ENCODE peak calls at places on chromosomes 1 and 21, in seven cellular contexts. W is left ventricle myocardium inferior, S is cardiac fibroblast, V is AG04449, M is body of pancreas, H is fibroblast of lung, B is WERI-Rb-1. I is an unnamed sample.

GRCh38 chr1:169107673-169108160 is 1.2 kb downstream of the ATP1B1 start:
- DNase-seq in H (peak), M (no peak), B (no peak), V (no peak), W (peak), S (peak), I (no peak)

GRCh38 chr1:116721608-116722007 is 32.6 kb upstream of the CD2 start:
- DNase-seq in V (no peak), W (no peak), S (no peak), M (no peak), H (no peak), B (no peak), I (no peak)

GRCh38 chr1:44220755-44221154 is 7.5 kb downstream of the DMAP1 start:
- DNase-seq in H (no peak), V (no peak), B (no peak), W (no peak), M (no peak), S (no peak), I (no peak)

GRCh38 chr21:16241021-16241420 is 511.2 kb downstream of the USP25 start:
- DNase-seq in V (no peak), H (no peak), B (no peak), M (no peak), S (no peak), W (no peak), I (no peak)

GRCh38 chr1:62271932-62272728 is 47.1 kb downstream of the KANK4 start:
- DNase-seq in V (no peak), M (no peak), B (no peak), S (no peak), W (no peak), H (no peak), I (peak)

GRCh38 chr1:47487826-47488450 is 50.1 kb downstream of the FOXD2 start:
- DNase-seq in H (no peak), W (no peak), S (no peak), M (no peak), V (no peak), B (no peak), I (no peak)

GRCh38 chr1:14561014-14561693 is 37.3 kb upstream of the KAZN start:
- DNase-seq in B (no peak), W (no peak), S (no peak), M (no peak), H (peak), V (no peak), I (no peak)

GRCh38 chr1:151945725-151946365 is 36.5 kb upstream of the THEM4 start:
- DNase-seq in S (peak), B (no peak), W (peak), V (peak), H (peak), M (peak), I (peak)

GRCh38 chr1:207848234-207848633 is 62.7 kb downstream of the CD34 start:
- DNase-seq in B (no peak), S (peak), W (peak), H (peak), V (no peak), M (no peak), I (no peak)

GRCh38 chr1:76105269-76105850 is 30.8 kb downstream of the ST6GALNAC3 start:
- DNase-seq in W (no peak), S (no peak), M (no peak), V (no peak), B (no peak), H (no peak), I (no peak)

GRCh38 chr1:207336559-207337467 is 15.3 kb downstream of the CD55 start:
- DNase-seq in H (peak), V (no peak), M (no peak), B (no peak), S (peak), W (no peak), I (no peak)

GRCh38 chr1:31374511-31375196 is 1.8 kb upstream of the FABP3 start:
- DNase-seq in H (peak), B (no peak), W (peak), M (peak), S (peak), V (no peak), I (no peak)

GRCh38 chr1:10901091-10901893 is 104.8 kb upstream of the CASZ1 start:
- DNase-seq in W (no peak), S (peak), V (no peak), B (no peak), M (no peak), H (peak), I (no peak)

GRCh38 chr1:68120136-68120791 is 69.8 kb upstream of the DIRAS3 start:
- DNase-seq in S (peak), B (peak), V (peak), W (no peak), M (peak), H (peak), I (peak)

GRCh38 chr21:36697473-36698159 is 1.3 kb upstream of the SIM2 start:
- DNase-seq in S (no peak), W (no peak), V (no peak), B (no peak), M (no peak), H (no peak), I (no peak)

GRCh38 chr1:244083544-244083943 is 32.5 kb downstream of the ZBTB18 start:
- DNase-seq in M (no peak), V (no peak), S (no peak), W (no peak), B (no peak), H (no peak), I (no peak)

GRCh38 chr1:229710746-229711145 is 84.7 kb downstream of the URB2 start:
- DNase-seq in B (no peak), M (no peak), V (no peak), W (no peak), H (peak), S (peak), I (no peak)

GRCh38 chr1:233240839-233241682 is 54.5 kb downstream of the PCNX2 start:
- DNase-seq in M (peak), B (peak), H (peak), V (no peak), S (peak), W (peak), I (no peak)

GRCh38 chr1:109815809-109816791 is 52.4 kb upstream of the EPS8L3 start:
- DNase-seq in V (no peak), B (no peak), H (peak), W (no peak), M (no peak), S (no peak), I (no peak)

GRCh38 chr1:33334081-33334552 is 13.2 kb upstream of the A3GALT2 start:
- DNase-seq in V (no peak), W (peak), H (no peak), M (no peak), S (peak), B (no peak), I (no peak)

GRCh38 chr1:1833456-1833855 is 55.2 kb upstream of the NADK start:
- DNase-seq in V (no peak), H (no peak), W (no peak), S (no peak), M (no peak), B (no peak), I (no peak)

GRCh38 chr1:159829822-159830455 is 3.3 kb downstream of the SLAMF8 start:
- DNase-seq in S (peak), M (no peak), B (no peak), H (peak), V (no peak), W (peak), I (no peak)

GRCh38 chr1:227949954-227950734 is 2.4 kb upstream of the WNT9A start:
- DNase-seq in V (no peak), S (no peak), H (no peak), W (no peak), B (no peak), M (peak), I (no peak)

GRCh38 chr1:229230136-229230892 is 40.6 kb upstream of the RAB4A start:
- DNase-seq in M (no peak), W (no peak), H (no peak), V (no peak), S (no peak), B (no peak), I (no peak)

GRCh38 chr21:43707462-43707861 is 11.5 kb upstream of the PDXK start:
- DNase-seq in W (no peak), B (no peak), H (no peak), V (no peak), S (no peak), M (no peak), I (no peak)

GRCh38 chr1:160374291-160374690 is 7.4 kb downstream of the NHLH1 start:
- DNase-seq in H (no peak), S (no peak), B (no peak), V (no peak), W (no peak), M (no peak), I (no peak)

GRCh38 chr1:18265641-18266040 is 158.0 kb downstream of the IGSF21 start:
- DNase-seq in B (no peak), S (no peak), M (no peak), H (no peak), V (no peak), W (no peak), I (no peak)

DNA sequence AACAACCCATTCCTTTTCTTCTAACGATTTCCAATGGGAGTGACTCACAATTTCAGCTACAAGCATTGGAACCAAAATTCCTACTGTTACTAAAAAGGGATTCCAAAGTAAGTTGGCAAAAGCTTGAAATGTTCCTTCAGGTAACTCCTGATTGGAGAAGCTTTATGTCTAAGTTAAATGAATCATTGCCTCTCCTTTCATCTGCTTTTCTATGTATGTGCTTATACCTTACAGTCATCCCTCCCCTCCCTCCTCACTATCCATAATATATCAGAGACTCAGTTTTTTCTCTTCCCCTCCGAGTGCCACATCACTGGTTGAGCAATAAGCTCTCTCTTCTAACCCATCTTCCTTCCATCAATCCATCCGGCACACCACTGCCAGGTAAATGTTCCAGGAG is 86.8 kb downstream of the TIAM1 start:
- DNase-seq in B (no peak), W (no peak), H (peak), S (no peak), M (no peak), V (no peak), I (no peak)
- TF ChIP-seq CTCF in B (no peak), W (no peak), H (no peak), S (no peak), M (no peak), V (no peak), I (no peak)

GRCh38 chr1:175320804-175321203 is 128.2 kb upstream of the KIAA0040 start:
- DNase-seq in V (no peak), W (no peak), H (no peak), B (no peak), S (no peak), M (no peak), I (no peak)
- H3K4me3 ChIP-seq in V (no peak), W (no peak), H (no peak), B (no peak), S (no peak), M (no peak), I (no peak)

GRCh38 chr1:143694085-143694484 is 277.7 kb downstream of the FAM72C start:
- DNase-seq in S (no peak), M (no peak), H (no peak), B (no peak), W (no peak), V (no peak), I (no peak)

GRCh38 chr1:143699115-143699514 is 272.7 kb downstream of the FAM72C start:
- DNase-seq in H (no peak), V (no peak), W (no peak), B (no peak), S (no peak), M (no peak), I (no peak)

GRCh38 chr1:143699731-143700130 is 272.1 kb downstream of the FAM72C start:
- DNase-seq in V (no peak), H (no peak), M (no peak), W (no peak), B (no peak), S (no peak), I (no peak)

GRCh38 chr1:143691971-143692529 is 279.7 kb downstream of the FAM72C start:
- DNase-seq in B (no peak), H (no peak), S (no peak), V (no peak), M (no peak), W (no peak), I (no peak)

DNA sequence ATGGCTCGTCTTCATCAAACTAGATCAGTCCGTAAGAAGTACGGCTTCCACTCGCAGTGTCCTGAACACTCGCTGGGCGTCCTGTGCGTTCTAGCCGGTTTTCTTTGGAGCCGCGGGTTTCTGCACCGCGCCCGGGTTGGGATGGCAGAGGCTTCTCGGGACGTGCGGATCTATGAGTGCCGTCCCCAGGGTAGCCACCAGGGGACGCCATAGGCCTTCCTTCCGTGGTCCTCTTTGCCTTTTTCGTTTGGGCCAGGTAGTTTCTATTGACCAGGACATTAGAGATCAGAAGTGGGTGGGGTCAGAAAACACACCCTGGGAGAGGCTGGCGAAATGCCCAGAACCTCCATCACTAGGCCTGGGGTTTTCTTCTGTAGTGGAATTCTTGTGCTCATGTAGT is 273.8 kb downstream of the FAM72C start:
- DNase-seq in W (no peak), S (peak), B (peak), V (no peak), H (no peak), M (peak), I (no peak)
- TF ChIP-seq CTCF in W (peak), S (peak), B (peak), V (peak), H (peak), M (peak), I (peak)

GRCh38 chr21:37915941-37916794 is at the start of gene KCNJ6:
- DNase-seq in B (peak), V (no peak), H (peak), M (peak), S (peak), W (no peak), I (no peak)
- H3K4me3 ChIP-seq in B (peak), V (peak), H (peak), M (no peak), S (peak), W (peak), I (no peak)

GRCh38 chr1:95467036-95467435 is 233.0 kb downstream of the RWDD3 start:
- DNase-seq in H (no peak), M (no peak), B (no peak), W (no peak), S (no peak), V (no peak), I (no peak)
- TF ChIP-seq CTCF in H (no peak), M (peak), B (peak), W (peak), S (no peak), V (no peak), I (no peak)

GRCh38 chr1:201312298-201312697 is 29.0 kb downstream of the PKP1 start:
- DNase-seq in V (no peak), W (no peak), S (no peak), H (no peak), B (no peak), M (no peak), I (no peak)

GRCh38 chr1:201310251-201310985 is 27.1 kb downstream of the PKP1 start:
- DNase-seq in B (no peak), W (no peak), H (no peak), S (no peak), V (no peak), M (no peak), I (no peak)

GRCh38 chr1:201309420-201309819 is 26.1 kb downstream of the PKP1 start:
- DNase-seq in H (peak), V (no peak), M (peak), W (peak), B (peak), S (peak), I (no peak)

GRCh38 chr1:201311356-201312011 is 28.2 kb downstream of the PKP1 start:
- DNase-seq in B (no peak), V (no peak), H (no peak), W (no peak), S (no peak), M (no peak), I (no peak)

DNA sequence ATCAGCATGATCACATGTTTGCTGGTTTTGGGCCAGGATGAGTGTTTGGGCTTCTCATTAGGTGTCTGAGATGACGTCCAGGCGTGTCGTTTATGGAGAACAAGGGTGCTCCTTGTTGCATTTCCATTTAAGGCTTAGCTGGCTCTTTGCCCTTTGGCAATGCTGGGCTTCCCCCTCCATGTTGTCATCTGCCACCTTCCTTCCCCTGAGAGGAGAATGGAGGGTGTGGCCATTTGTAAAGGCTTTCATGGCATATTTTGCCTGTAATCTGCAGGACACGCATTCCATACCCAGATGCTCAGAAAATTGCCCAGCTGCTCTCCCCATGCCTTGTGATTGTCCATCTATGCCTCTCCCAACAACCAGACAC is 27.7 kb downstream of the PKP1 start:
- DNase-seq in S (no peak), B (no peak), W (no peak), M (peak), V (no peak), H (peak), I (no peak)
- H3K4me3 ChIP-seq in S (no peak), B (no peak), W (no peak), M (no peak), V (no peak), H (no peak), I (no peak)

GRCh38 chr21:32687946-32688345 is 39.9 kb downstream of the SYNJ1 start:
- DNase-seq in S (no peak), W (no peak), V (no peak), B (no peak), H (no peak), M (no peak), I (no peak)
- TF ChIP-seq CTCF in S (no peak), W (peak), V (no peak), B (peak), H (no peak), M (no peak), I (no peak)

DNA sequence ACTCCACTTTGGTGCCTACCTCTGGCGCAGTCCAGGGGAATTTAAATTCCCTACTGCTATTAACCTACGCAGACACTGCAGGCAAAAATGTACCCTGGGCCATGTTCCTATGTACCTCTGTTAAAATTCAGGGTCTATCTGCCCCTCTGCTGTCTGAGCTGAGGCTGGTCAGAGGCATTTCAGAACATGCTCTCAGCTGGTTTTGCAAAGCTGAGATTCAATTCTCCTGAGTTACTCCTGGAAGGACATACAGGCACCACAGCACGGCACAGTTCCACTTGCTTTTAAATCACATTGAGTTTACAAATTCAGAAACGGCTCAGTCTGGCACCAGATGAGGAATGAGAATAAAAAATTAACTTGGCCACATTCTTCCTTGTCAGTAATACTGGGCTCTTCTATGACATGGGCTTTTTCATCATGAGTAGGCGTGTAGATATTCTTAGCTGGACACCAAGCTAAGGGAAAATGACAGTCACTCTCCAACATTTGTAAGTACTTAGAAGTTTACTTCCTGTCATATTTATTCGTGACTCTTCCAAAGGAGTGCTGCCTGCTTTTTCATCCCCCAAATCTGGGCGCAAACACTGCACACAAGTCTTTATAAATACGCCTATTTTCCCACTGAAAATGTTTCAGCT is 2.0 kb downstream of the C1orf198 start:
- DNase-seq in B (no peak), M (no peak), S (peak), W (no peak), H (peak), V (no peak), I (no peak)
- H3K4me3 ChIP-seq in B (no peak), M (no peak), S (peak), W (peak), H (peak), V (peak), I (peak)

GRCh38 chr1:186244825-186245224 is 130.2 kb downstream of the TPR start:
- DNase-seq in B (peak), M (no peak), W (no peak), S (peak), H (no peak), V (no peak), I (no peak)
- TF ChIP-seq CTCF in B (peak), M (no peak), W (no peak), S (peak), H (peak), V (peak), I (peak)

GRCh38 chr1:22555386-22555656 is 8.0 kb upstream of the EPHA8 start:
- DNase-seq in B (no peak), W (no peak), H (no peak), M (no peak), S (no peak), V (no peak), I (no peak)
- H3K4me3 ChIP-seq in B (no peak), W (no peak), H (no peak), M (no peak), S (no peak), V (no peak), I (no peak)

I was measured in HFF-Myc.